ENCODE peak calls at places on chromosomes 16 and 17, in four cellular contexts. M is fibroblast of lung, Y is sciatic nerve, X is AG10803. N is an unnamed sample.

GRCh38 chr16:51419768-51420167 is 268.7 kb upstream of the SALL1 start:
- DNase-seq in M (no peak), Y (no peak), X (no peak), N (no peak)

GRCh38 chr16:81779540-81780320 is 639 bp downstream of the PLCG2 start:
- DNase-seq in M (peak), Y (peak), X (no peak), N (peak)

GRCh38 chr17:29111816-29112499 is 68.2 kb downstream of the MYO18A start:
- DNase-seq in M (peak), Y (peak), X (peak), N (peak)

GRCh38 chr16:57742543-57742942 is 7.0 kb downstream of the KATNB1 start:
- DNase-seq in M (no peak), Y (no peak), X (no peak), N (no peak)

GRCh38 chr17:10036511-10037061 is 131.5 kb upstream of the RCVRN start:
- DNase-seq in M (no peak), Y (peak), X (peak), N (peak)

GRCh38 chr16:53779186-53779585 is 75.2 kb downstream of the FTO start:
- DNase-seq in M (no peak), Y (no peak), X (no peak), N (no peak)

GRCh38 chr16:67910162-67910561 is 17.1 kb downstream of the PSKH1 start:
- DNase-seq in M (peak), Y (no peak), X (peak), N (no peak)

GRCh38 chr17:7767425-7768021 is 50.0 kb downstream of the DNAH2 start:
- DNase-seq in M (peak), Y (no peak), X (no peak), N (peak)

GRCh38 chr16:53159781-53160436 is 105.1 kb downstream of the CHD9 start:
- DNase-seq in M (peak), Y (no peak), X (peak), N (no peak)

N was measured in upper lobe of right lung.